ENCODE peak calls at places on chromosomes 12 and 14, in seven cellular contexts. O is AG04450; P is sigmoid colon; B is right lobe of liver; T is CD8-positive, alpha-beta memory T cell; A is tibial nerve; V is CD8-positive, alpha-beta T cell. D is an unnamed sample. For H3K9me3, the result is how much of the 10 kb centered on the place peaks cover.

GRCh38 chr12:58176296-58176869 is 235.0 kb downstream of the ATP23 start:
- DNase-seq in P (no peak), T (no peak), O (no peak), A (peak), V (no peak), B (no peak), D (no peak)

GRCh38 chr12:69630191-69630590 is 19.5 kb upstream of the LRRC10 start:
- DNase-seq in V (no peak), A (no peak), B (no peak), O (no peak), T (no peak), P (no peak), D (no peak)

GRCh38 chr14:24121210-24121609 is 6.5 kb upstream of the NRL start:
- DNase-seq in A (no peak), O (no peak), P (no peak), V (no peak), T (no peak), B (no peak), D (no peak)

GRCh38 chr14:44317433-44317746 is 189.7 kb downstream of the FSCB start:
- DNase-seq in T (no peak), P (no peak), V (no peak), B (no peak), O (no peak), A (no peak), D (no peak)

GRCh38 chr14:104977681-104978647 is at the start of gene AHNAK2:
- DNase-seq in A (no peak), P (peak), T (peak), V (peak), B (peak), O (peak), D (peak)

GRCh38 chr12:92021665-92022033 is 124.0 kb downstream of the BTG1 start:
- DNase-seq in A (no peak), O (no peak), P (no peak), T (no peak), V (no peak), B (no peak), D (no peak)

GRCh38 chr14:55221186-55221585 is 29.8 kb upstream of the DLGAP5 start:
- DNase-seq in V (no peak), O (no peak), B (no peak), A (no peak), P (no peak), T (no peak), D (no peak)

GRCh38 chr14:54737132-54737711 is 165.4 kb downstream of the GCH1 start:
- DNase-seq in B (no peak), V (no peak), P (no peak), A (no peak), O (no peak), T (no peak), D (no peak)

GRCh38 chr12:49088190-49088931 is 6.2 kb downstream of the DHH start:
- DNase-seq in P (peak), V (peak), O (peak), T (peak), B (peak), A (peak), D (no peak)

GRCh38 chr12:108606492-108606891 is 8.6 kb upstream of the TMEM119 start:
- DNase-seq in V (no peak), O (no peak), B (no peak), A (no peak), P (no peak), T (no peak), D (no peak)

GRCh38 chr12:47912575-47912974 is 7.8 kb upstream of the VDR start:
- DNase-seq in T (no peak), A (no peak), V (no peak), B (no peak), P (no peak), O (no peak), D (no peak)

GRCh38 chr14:50347521-50347920 is 35.4 kb downstream of the DMAC2L start:
- DNase-seq in P (no peak), V (no peak), B (no peak), A (no peak), O (no peak), T (no peak), D (no peak)

GRCh38 chr12:104549820-104550480 is 93.2 kb downstream of the CHST11 start:
- DNase-seq in T (no peak), P (no peak), O (no peak), A (no peak), V (no peak), B (no peak), D (no peak)

GRCh38 chr12:69515394-69515793 is 45.2 kb downstream of the FRS2 start:
- DNase-seq in B (no peak), O (no peak), V (no peak), P (no peak), T (no peak), A (no peak), D (no peak)

GRCh38 chr12:3727877-3728632 is 24.9 kb downstream of the CRACR2A start:
- DNase-seq in P (no peak), T (peak), V (peak), A (peak), B (no peak), O (peak), D (peak)

GRCh38 chr12:123063535-123063934 is 83.1 kb downstream of the ARL6IP4 start:
- DNase-seq in T (no peak), A (no peak), B (no peak), P (no peak), O (no peak), V (no peak), D (no peak)

GRCh38 chr14:73457050-73457934 is 1.1 kb downstream of the NUMB start:
- DNase-seq in O (no peak), T (no peak), A (no peak), V (no peak), P (peak), B (peak), D (peak)

GRCh38 chr12:6701078-6701768 is 608 bp upstream of the PIANP start:
- DNase-seq in V (no peak), P (no peak), O (no peak), B (no peak), A (no peak), T (no peak), D (no peak)

GRCh38 chr12:19614601-19615442 is 175.5 kb downstream of the AEBP2 start:
- DNase-seq in V (no peak), B (no peak), A (no peak), P (no peak), T (no peak), O (no peak), D (no peak)

GRCh38 chr12:66964629-66965028 is 285.8 kb upstream of the GRIP1 start:
- DNase-seq in A (no peak), B (no peak), O (no peak), T (peak), V (peak), P (no peak), D (peak)

GRCh38 chr12:11568762-11569478 is 80.6 kb upstream of the ETV6 start:
- DNase-seq in B (no peak), V (no peak), A (no peak), T (no peak), O (no peak), P (no peak), D (no peak)

GRCh38 chr12:131222271-131223139 is 268.8 kb downstream of the ADGRD1 start:
- DNase-seq in T (no peak), O (no peak), V (no peak), P (no peak), A (peak), B (no peak), D (no peak)

GRCh38 chr12:130966443-130967030 is 12.8 kb downstream of the ADGRD1 start:
- DNase-seq in P (peak), V (no peak), T (no peak), A (no peak), B (no peak), O (no peak), D (no peak)

GRCh38 chr12:114335607-114336006 is 70.3 kb downstream of the TBX5 start:
- DNase-seq in O (no peak), P (no peak), T (no peak), V (no peak), A (no peak), B (no peak), D (no peak)

GRCh38 chr12:98402081-98402480 is 113.3 kb upstream of the TMPO start:
- DNase-seq in T (no peak), V (no peak), O (no peak), B (no peak), P (no peak), A (no peak), D (no peak)

GRCh38 chr14:103886304-103887169 is 39.2 kb upstream of the PPP1R13B start:
- DNase-seq in A (no peak), B (no peak), P (no peak), O (no peak), V (no peak), T (no peak), D (no peak)
- H3K27ac ChIP-seq in A (no peak), B (no peak), P (no peak), O (no peak), V (no peak), T (no peak), D (no peak)

GRCh38 chr14:27002179-27002578 is 404.3 kb upstream of the NOVA1 start:
- DNase-seq in B (no peak), A (no peak), V (no peak), P (no peak), O (no peak), T (no peak), D (no peak)
- H3K9me3 ChIP-seq in B (under half), A (under half), V (under half), P (under half), O (under half), T (under half), D (under half)

DNA sequence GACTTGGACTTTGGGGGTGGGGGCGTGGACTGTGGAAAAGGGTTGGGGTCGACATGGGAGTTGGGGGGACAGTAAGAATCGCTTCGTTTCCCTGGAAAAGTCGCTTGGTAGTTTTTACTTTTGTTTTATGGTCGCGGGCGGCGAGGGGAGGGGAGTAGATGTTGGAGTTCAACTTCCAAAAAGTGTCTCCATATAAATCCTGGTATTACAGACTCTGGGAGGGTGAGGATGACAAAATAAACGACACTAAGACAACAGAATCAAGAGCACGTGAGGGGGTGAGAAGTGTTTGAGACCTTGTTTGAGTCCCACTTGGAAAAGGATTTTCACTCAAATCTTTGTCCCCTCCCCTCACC is 650 bp upstream of the BCL11B start:
- DNase-seq in P (no peak), A (no peak), O (no peak), T (no peak), B (no peak), V (no peak), D (no peak)
- H3K27ac ChIP-seq in P (no peak), A (no peak), O (no peak), T (no peak), B (no peak), V (peak), D (peak)

DNA sequence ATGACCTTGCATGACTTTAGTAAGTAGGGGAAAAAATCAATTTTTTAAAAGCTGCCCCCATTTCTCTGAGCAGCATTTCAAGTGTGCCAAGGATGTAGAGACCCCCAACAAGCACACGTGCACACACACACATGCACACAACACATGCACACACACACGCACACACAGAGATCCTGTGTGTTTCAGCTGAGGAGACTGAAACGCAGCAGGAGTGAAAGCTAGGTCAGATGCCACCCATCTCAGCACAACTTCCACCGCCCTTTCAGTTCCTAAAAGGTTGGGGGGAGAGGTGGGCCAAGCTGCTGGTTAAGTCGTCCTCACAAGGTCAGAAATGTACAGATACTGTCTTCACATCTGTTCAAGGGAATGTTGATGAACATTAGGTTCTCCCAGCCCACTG is 13.9 kb downstream of the MYL2 start:
- DNase-seq in V (no peak), B (no peak), T (no peak), O (no peak), A (no peak), P (no peak), D (no peak)
- H3K9me3 ChIP-seq in V (under half), B (under half), T (under half), O (under half), A (under half), P (under half), D (under half)